ENCODE peak calls at places on chromosome 11, in six cellular contexts. H is right lobe of liver, D is lower leg skin, K is breast epithelium, E is K562, N is thyroid gland. Y is an unnamed sample.

GRCh38 chr11:74726547-74727182 is 4.6 kb downstream of the CHRDL2 start:
- DNase-seq in K (peak), E (peak), D (peak), N (peak), H (peak), Y (peak)

GRCh38 chr11:26862801-26863200 is 131.1 kb upstream of the FIBIN start:
- DNase-seq in N (no peak), D (no peak), K (no peak), H (no peak), E (no peak), Y (no peak)

GRCh38 chr11:521179-521688 is 14.1 kb downstream of the HRAS start:
- DNase-seq in E (no peak), K (no peak), N (no peak), H (no peak), D (peak), Y (no peak)

GRCh38 chr11:2807801-2808241 is 77.8 kb downstream of the CDKN1C start:
- DNase-seq in E (no peak), D (peak), K (peak), H (peak), N (peak), Y (no peak)

GRCh38 chr11:16876840-16877239 is 137.4 kb downstream of the PLEKHA7 start:
- DNase-seq in K (no peak), E (no peak), H (no peak), N (no peak), D (no peak), Y (no peak)

GRCh38 chr11:19966927-19967326 is 193.3 kb downstream of the DBX1 start:
- DNase-seq in D (no peak), E (no peak), K (no peak), N (no peak), H (no peak), Y (no peak)

GRCh38 chr11:109040303-109040702 is 375.4 kb downstream of the DDX10 start:
- DNase-seq in H (no peak), D (no peak), N (no peak), E (peak), K (no peak), Y (no peak)

GRCh38 chr11:73240190-73240781 is 22.2 kb downstream of the P2RY2 start:
- DNase-seq in K (no peak), D (no peak), N (peak), E (no peak), H (peak), Y (no peak)

GRCh38 chr11:130217632-130218031 is 58.0 kb downstream of the ST14 start:
- DNase-seq in H (no peak), D (peak), K (no peak), N (no peak), E (no peak), Y (no peak)

GRCh38 chr11:8384199-8384821 is 120.6 kb upstream of the LMO1 start:
- DNase-seq in N (peak), K (no peak), D (no peak), H (no peak), E (peak), Y (no peak)

GRCh38 chr11:96014234-96014633 is 90.3 kb upstream of the MTMR2 start:
- DNase-seq in K (no peak), H (no peak), E (no peak), N (no peak), D (no peak), Y (peak)

GRCh38 chr11:96168623-96169022 is 174.4 kb downstream of the MAML2 start:
- DNase-seq in E (no peak), K (no peak), H (no peak), D (no peak), N (peak), Y (no peak)

GRCh38 chr11:102345923-102346322 is 1.1 kb upstream of the BIRC2 start:
- DNase-seq in D (no peak), H (no peak), K (no peak), N (no peak), E (no peak), Y (no peak)

GRCh38 chr11:113114452-113115027 is 153.3 kb downstream of the NCAM1 start:
- DNase-seq in D (no peak), E (no peak), K (peak), N (peak), H (peak), Y (no peak)

GRCh38 chr11:123822591-123822990 is 16.4 kb upstream of the OR6M1 start:
- DNase-seq in D (no peak), E (no peak), N (no peak), H (no peak), K (no peak), Y (no peak)

GRCh38 chr11:10900686-10901415 is 43.0 kb upstream of the ZBED5 start:
- DNase-seq in E (no peak), H (no peak), K (no peak), N (no peak), D (no peak), Y (no peak)

GRCh38 chr11:101666916-101667315 is 83.1 kb upstream of the TRPC6 start:
- DNase-seq in E (no peak), D (no peak), N (no peak), H (no peak), K (no peak), Y (no peak)

GRCh38 chr11:72831521-72832300 is 17.5 kb downstream of the ATG16L2 start:
- DNase-seq in H (peak), D (peak), N (peak), K (peak), E (peak), Y (peak)

GRCh38 chr11:79026803-79027445 is 413.9 kb downstream of the TENM4 start:
- DNase-seq in K (no peak), E (no peak), N (no peak), H (no peak), D (no peak), Y (peak)

GRCh38 chr11:134164490-134165370 is 59.0 kb downstream of the NCAPD3 start:
- DNase-seq in H (no peak), D (no peak), N (no peak), K (no peak), E (no peak), Y (no peak)

GRCh38 chr11:11731311-11732083 is 109.7 kb upstream of the GALNT18 start:
- DNase-seq in K (no peak), E (no peak), H (no peak), D (no peak), N (peak), Y (peak)

GRCh38 chr11:17188675-17189074 is 19.1 kb downstream of the PIK3C2A start:
- DNase-seq in H (no peak), D (no peak), E (no peak), K (no peak), N (no peak), Y (no peak)

GRCh38 chr11:107857550-107858216 is 904 bp downstream of the SLC35F2 start:
- DNase-seq in N (no peak), K (no peak), E (no peak), D (no peak), H (no peak), Y (no peak)

GRCh38 chr11:43953521-43953920 is 11.1 kb downstream of the C11orf96 start:
- DNase-seq in N (no peak), H (no peak), K (no peak), D (no peak), E (no peak), Y (no peak)

GRCh38 chr11:30018443-30018842 is 1.6 kb upstream of the KCNA4 start:
- DNase-seq in D (no peak), E (no peak), H (no peak), K (no peak), N (no peak), Y (no peak)

GRCh38 chr11:119513141-119513805 is 90.3 kb upstream of the THY1 start:
- DNase-seq in H (no peak), D (no peak), E (no peak), N (no peak), K (no peak), Y (no peak)

GRCh38 chr11:72750556-72751292 is 1.5 kb downstream of the ARAP1 start:
- DNase-seq in N (no peak), E (peak), H (no peak), D (no peak), K (no peak), Y (no peak)

DNA sequence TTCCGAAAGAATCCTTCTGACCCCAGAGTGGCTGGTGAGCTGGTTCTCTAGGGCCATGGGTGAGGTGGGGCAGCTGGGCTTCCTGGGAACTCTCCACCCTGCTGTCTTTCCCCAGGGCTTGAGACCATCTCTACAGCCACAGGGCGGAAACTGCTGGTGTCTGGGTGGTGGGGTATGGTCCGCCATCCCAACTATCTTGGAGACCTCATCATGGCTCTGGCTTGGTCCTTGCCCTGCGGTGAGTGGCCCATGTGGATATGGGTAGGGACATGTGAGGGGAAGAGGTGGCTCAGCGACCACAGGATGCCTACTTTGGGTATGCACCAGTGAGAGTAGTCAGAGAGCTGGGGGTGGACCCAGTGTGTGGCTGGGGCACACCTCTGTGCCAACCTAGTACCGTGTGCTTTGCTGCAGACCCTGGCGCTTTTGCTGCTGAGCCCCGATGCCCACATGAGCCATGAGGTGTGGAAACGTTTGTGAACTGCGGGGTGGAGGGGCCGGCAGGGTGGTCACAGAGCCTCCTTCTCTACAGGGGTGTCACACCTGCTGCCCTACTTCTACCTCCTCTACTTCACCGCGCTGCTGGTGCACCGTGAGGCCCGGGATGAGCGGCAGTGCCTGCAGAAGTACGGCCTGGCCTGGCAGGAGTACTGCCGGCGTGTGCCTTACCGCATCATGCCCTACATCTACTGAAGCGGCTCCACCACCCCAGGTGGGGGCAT is 2.0 kb downstream of the ZNHIT2 start:
- DNase-seq in E (no peak), H (peak), K (no peak), N (no peak), D (no peak), Y (no peak)
- TF ChIP-seq POLR2A in E (peak), H (no peak), K (no peak), N (no peak), D (no peak), Y (no peak)

GRCh38 chr11:60281482-60281881 is 1.0 kb downstream of the MS4A4A start:
- DNase-seq in E (no peak), K (no peak), H (no peak), N (no peak), D (no peak), Y (no peak)

GRCh38 chr11:60282291-60282690 is 1.8 kb downstream of the MS4A4A start:
- DNase-seq in N (no peak), E (no peak), H (no peak), K (no peak), D (no peak), Y (no peak)

GRCh38 chr11:60274462-60274861 is 6.0 kb upstream of the MS4A4A start:
- DNase-seq in E (no peak), K (no peak), H (no peak), D (no peak), N (no peak), Y (no peak)

GRCh38 chr11:60280412-60280811 is at the start of gene MS4A4A:
- DNase-seq in K (no peak), E (no peak), D (no peak), H (no peak), N (no peak), Y (no peak)
- TF ChIP-seq POLR2A in K (no peak), E (no peak), D (no peak), H (peak), N (no peak), Y (no peak)

GRCh38 chr11:121067912-121068652 is 33.0 kb upstream of the TECTA start:
- DNase-seq in E (no peak), H (no peak), D (no peak), K (no peak), N (no peak), Y (no peak)

GRCh38 chr11:121067026-121067425 is 34.0 kb upstream of the TECTA start:
- DNase-seq in H (no peak), N (no peak), E (no peak), D (no peak), K (no peak), Y (no peak)

GRCh38 chr11:121066623-121067022 is 34.4 kb upstream of the TECTA start:
- DNase-seq in E (no peak), K (no peak), N (no peak), H (no peak), D (no peak), Y (no peak)

GRCh38 chr11:121068787-121069186 is 32.3 kb upstream of the TECTA start:
- DNase-seq in E (no peak), H (no peak), N (no peak), K (no peak), D (no peak), Y (no peak)

DNA sequence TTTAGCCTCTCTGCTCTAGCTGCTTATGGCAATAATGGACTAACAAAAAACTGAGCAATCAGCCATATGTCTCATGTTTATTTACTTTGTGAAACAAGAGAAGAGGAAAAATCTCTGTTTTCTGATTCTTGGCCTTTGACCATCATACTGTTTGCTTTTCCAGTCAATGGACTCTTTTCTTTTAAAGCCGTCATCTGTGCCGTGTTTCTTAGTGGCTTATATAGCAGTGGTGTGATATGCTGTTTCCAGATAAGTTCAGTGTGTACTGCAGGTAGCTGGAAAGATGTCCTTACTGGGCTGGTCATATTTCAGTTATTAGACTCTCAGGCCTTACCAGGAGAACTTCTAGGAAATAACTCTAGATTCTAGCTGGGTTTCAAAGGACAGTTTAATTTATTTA is 33.6 kb upstream of the TECTA start:
- DNase-seq in E (no peak), H (no peak), D (no peak), K (no peak), N (no peak), Y (no peak)
- TF ChIP-seq POLR2A in E (no peak), H (peak), D (no peak), K (no peak), N (no peak), Y (no peak)

DNA sequence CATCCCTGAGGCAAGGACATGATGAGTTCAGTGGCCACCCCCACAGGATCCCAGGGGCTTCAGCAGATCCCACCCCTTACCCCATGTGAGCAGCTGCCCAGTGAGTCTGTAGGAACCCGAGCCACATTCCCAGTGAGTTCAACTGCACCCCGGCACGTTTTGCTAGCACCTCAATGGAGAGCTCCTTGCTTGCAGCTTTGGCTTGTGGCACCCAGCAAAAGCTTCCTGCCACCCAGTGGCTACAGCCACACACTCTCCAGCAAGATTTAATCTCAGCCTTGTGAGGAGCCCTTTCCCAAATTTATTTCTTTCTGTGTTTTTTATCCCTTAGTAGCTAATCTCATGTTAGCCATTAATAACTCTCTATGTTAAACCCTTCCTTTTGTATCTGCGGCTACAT is 4.0 kb downstream of the SAA1 start:
- DNase-seq in K (no peak), H (no peak), E (no peak), D (no peak), N (no peak), Y (no peak)
- TF ChIP-seq POLR2A in K (no peak), H (peak), E (no peak), D (no peak), N (no peak), Y (no peak)

DNA sequence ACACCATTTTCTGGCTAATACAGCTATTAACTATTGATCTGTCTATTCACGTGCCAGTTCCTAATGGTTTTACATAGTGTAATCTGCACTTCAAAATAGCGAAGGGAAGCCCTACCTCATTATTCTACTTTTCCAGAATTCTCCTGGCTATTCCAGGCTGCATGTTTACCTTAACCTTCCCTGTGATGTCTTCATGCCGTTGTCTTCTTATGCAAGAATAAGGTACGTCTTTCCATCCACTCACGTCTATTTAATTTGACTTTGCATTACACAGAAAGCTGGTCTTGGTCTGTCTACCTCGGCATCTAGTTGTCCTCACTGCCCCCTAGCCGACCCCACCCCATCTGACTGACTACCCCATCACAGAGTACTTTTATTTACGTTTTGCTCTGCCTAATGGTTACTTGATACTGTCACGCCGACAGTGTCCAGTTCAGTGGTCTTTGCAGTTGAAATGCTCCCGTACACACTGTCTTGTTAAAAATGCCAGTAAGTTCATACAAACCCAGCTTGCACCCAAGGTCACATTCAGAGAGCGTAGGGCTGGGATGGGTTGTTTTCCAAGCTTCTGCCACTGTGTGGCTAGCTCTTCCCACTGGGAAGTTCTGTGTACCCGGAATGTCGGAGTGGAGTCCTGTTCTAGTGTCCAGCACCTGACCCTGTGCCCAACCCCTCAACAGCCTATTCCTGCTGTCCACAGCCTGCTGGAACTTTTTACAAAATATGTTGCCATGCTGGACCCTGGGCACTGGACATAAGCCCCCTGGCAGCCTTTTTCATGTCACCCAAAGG is 15.0 kb downstream of the NEAT1 start:
- DNase-seq in N (peak), D (peak), E (no peak), K (no peak), H (peak), Y (no peak)
- TF ChIP-seq POLR2A in N (no peak), D (no peak), E (peak), K (no peak), H (peak), Y (no peak)